ENCODE peak calls at places on chromosome 17, in five cellular contexts. One of them, this sample, is unnamed.

GRCh38 chr17:45119964-45120363 is 12.4 kb downstream of the PLCD3 start:
- DNase-seq in K562: no peak
- DNase-seq in HepG2: no peak
- DNase-seq in A549: no peak
- DNase-seq in GM12878: no peak
- DNase-seq in this sample: no peak

GRCh38 chr17:6868579-6868978 is 37.0 kb upstream of the TEKT1 start:
- DNase-seq in K562: no peak
- DNase-seq in HepG2: peak; percentile 16
- DNase-seq in A549: no peak
- DNase-seq in GM12878: no peak
- DNase-seq in this sample: no peak

GRCh38 chr17:41811549-41812175 is at the start of gene P3H4:
- DNase-seq in K562: peak; percentile 73
- DNase-seq in HepG2: peak; percentile 60
- DNase-seq in A549: peak; percentile 86
- DNase-seq in GM12878: no peak
- DNase-seq in this sample: peak; percentile 84

GRCh38 chr17:81309140-81309858 is 14.2 kb upstream of the SLC38A10 start:
- DNase-seq in K562: peak; percentile 93
- DNase-seq in HepG2: peak; percentile 91
- DNase-seq in A549: peak; percentile 99
- DNase-seq in GM12878: no peak
- DNase-seq in this sample: peak; percentile 28

GRCh38 chr17:44830359-44831269 is 527 bp upstream of the GJC1 start:
- DNase-seq in K562: no peak
- DNase-seq in HepG2: no peak
- DNase-seq in A549: peak; percentile 47
- DNase-seq in GM12878: no peak
- DNase-seq in this sample: peak; percentile 29

GRCh38 chr17:27494192-27495091 is 38.2 kb downstream of the KSR1 start:
- DNase-seq in K562: no peak
- DNase-seq in HepG2: peak; percentile 84
- DNase-seq in A549: peak; percentile 71
- DNase-seq in GM12878: no peak
- DNase-seq in this sample: peak; percentile 30

GRCh38 chr17:1714980-1715802 is 5.0 kb upstream of the TLCD2 start:
- DNase-seq in K562: peak; percentile 64
- DNase-seq in HepG2: peak; percentile 84
- DNase-seq in A549: peak; percentile 91
- DNase-seq in GM12878: no peak
- DNase-seq in this sample: peak; percentile 83

GRCh38 chr17:21301593-21302550 is 17.4 kb downstream of the MAP2K3 start:
- DNase-seq in K562: peak; percentile 10
- DNase-seq in HepG2: no peak
- DNase-seq in A549: no peak
- DNase-seq in GM12878: no peak
- DNase-seq in this sample: no peak

GRCh38 chr17:77214743-77215142 is 74.0 kb downstream of the SEC14L1 start:
- DNase-seq in K562: no peak
- DNase-seq in HepG2: peak; percentile 65
- DNase-seq in A549: peak; percentile 73
- DNase-seq in GM12878: no peak
- DNase-seq in this sample: no peak

GRCh38 chr17:17892731-17893130 is 55.9 kb upstream of the SREBF1 start:
- DNase-seq in K562: no peak
- DNase-seq in HepG2: no peak
- DNase-seq in A549: no peak
- DNase-seq in GM12878: no peak
- DNase-seq in this sample: no peak

GRCh38 chr17:47776330-47777197 is 43.5 kb downstream of the TBX21 start:
- DNase-seq in K562: peak; percentile 71
- DNase-seq in HepG2: peak; percentile 47
- DNase-seq in A549: peak; percentile 78
- DNase-seq in GM12878: no peak
- DNase-seq in this sample: peak; percentile 40

GRCh38 chr17:7217113-7217987 is 2.3 kb downstream of the DLG4 start:
- DNase-seq in K562: peak; percentile 48
- DNase-seq in HepG2: no peak
- DNase-seq in A549: peak; percentile 74
- DNase-seq in GM12878: no peak
- DNase-seq in this sample: peak; percentile 53

GRCh38 chr17:9022553-9023388 is 1.5 kb downstream of the NTN1 start:
- DNase-seq in K562: no peak
- DNase-seq in HepG2: no peak
- DNase-seq in A549: no peak
- DNase-seq in GM12878: no peak
- DNase-seq in this sample: peak; percentile 28

GRCh38 chr17:40314557-40314953 is 5.6 kb downstream of the RARA start:
- DNase-seq in K562: no peak
- DNase-seq in HepG2: peak; percentile 78
- DNase-seq in A549: peak; percentile 99
- DNase-seq in GM12878: no peak
- DNase-seq in this sample: peak; percentile 93

GRCh38 chr17:4944163-4944553 is 4.1 kb downstream of the RNF167 start:
- DNase-seq in K562: no peak
- DNase-seq in HepG2: no peak
- DNase-seq in A549: no peak
- DNase-seq in GM12878: no peak
- DNase-seq in this sample: no peak

GRCh38 chr17:15262291-15263205 is 2.6 kb downstream of the PMP22 start:
- DNase-seq in K562: peak; percentile 79
- DNase-seq in HepG2: no peak
- DNase-seq in A549: peak; percentile 97
- DNase-seq in GM12878: no peak
- DNase-seq in this sample: peak; percentile 63

GRCh38 chr17:28951991-28952975 is 965 bp upstream of the PHF12 start:
- DNase-seq in K562: peak; percentile 89
- DNase-seq in HepG2: peak; percentile 99
- DNase-seq in A549: peak; percentile 100
- DNase-seq in GM12878: peak; percentile 100
- DNase-seq in this sample: peak; percentile 100
- TF ChIP-seq POLR2A in K562: peak; percentile 86
- TF ChIP-seq POLR2A in HepG2: peak; percentile 81
- TF ChIP-seq POLR2A in A549: peak; percentile 16
- TF ChIP-seq POLR2A in GM12878: peak; percentile 85
- TF ChIP-seq POLR2A in this sample: peak; percentile 17

GRCh38 chr17:63837480-63837879 is 5.0 kb downstream of the SMARCD2 start:
- DNase-seq in K562: no peak
- DNase-seq in HepG2: no peak
- DNase-seq in A549: no peak
- DNase-seq in GM12878: no peak
- DNase-seq in this sample: no peak

GRCh38 chr17:63836811-63837210 is 5.7 kb downstream of the SMARCD2 start:
- DNase-seq in K562: no peak
- DNase-seq in HepG2: no peak
- DNase-seq in A549: no peak
- DNase-seq in GM12878: no peak
- DNase-seq in this sample: no peak

GRCh38 chr17:63837962-63838585 is 4.4 kb downstream of the SMARCD2 start:
- DNase-seq in K562: no peak
- DNase-seq in HepG2: no peak
- DNase-seq in A549: no peak
- DNase-seq in GM12878: no peak
- DNase-seq in this sample: no peak

GRCh38 chr17:63840591-63841349 is 1.7 kb downstream of the SMARCD2 start:
- DNase-seq in K562: no peak
- DNase-seq in HepG2: no peak
- DNase-seq in A549: no peak
- DNase-seq in GM12878: no peak
- DNase-seq in this sample: no peak

DNA sequence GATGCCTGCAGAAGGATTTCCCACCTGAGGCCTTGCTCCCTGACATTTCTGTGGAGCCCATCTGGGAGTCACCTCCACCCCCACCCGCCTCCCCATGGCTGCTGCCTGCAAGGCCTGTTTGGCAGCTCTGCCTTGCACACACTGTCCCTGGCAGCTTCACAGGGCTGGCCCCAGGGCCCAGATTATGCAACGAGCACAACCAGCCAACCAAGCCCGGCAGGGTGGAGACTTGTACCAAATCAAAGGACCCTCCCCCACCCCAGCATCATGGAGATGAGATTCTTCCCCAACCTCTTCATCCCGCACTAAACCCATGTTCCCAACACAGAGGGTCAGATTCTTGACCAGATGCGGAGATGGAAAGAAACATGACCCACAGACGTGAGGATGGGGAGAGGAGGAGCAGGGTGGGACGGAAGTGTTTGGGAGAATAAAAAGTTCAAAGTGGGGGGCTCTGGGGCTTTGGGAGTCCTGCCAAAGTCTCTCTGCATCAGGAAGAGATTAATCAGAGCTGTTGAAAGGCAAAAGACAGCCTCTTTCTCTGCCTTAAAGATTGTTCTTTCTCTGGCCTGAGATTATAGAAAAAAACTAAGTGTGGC is 3.8 kb downstream of the SMARCD2 start:
- DNase-seq in K562: no peak
- DNase-seq in HepG2: no peak
- DNase-seq in A549: no peak
- DNase-seq in GM12878: no peak
- DNase-seq in this sample: no peak
- H3K4me2 ChIP-seq in K562: no peak overlapping the region
- H3K4me2 ChIP-seq in HepG2: peak overlapping the region; percentile 42
- H3K4me2 ChIP-seq in A549: no peak overlapping the region
- H3K4me2 ChIP-seq in GM12878: peak overlapping the region; percentile 93
- H3K4me2 ChIP-seq in this sample: no peak overlapping the region

GRCh38 chr17:50946891-50947843 is 81.0 kb upstream of the TOB1 start:
- DNase-seq in K562: peak; percentile 58
- DNase-seq in HepG2: no peak
- DNase-seq in A549: no peak
- DNase-seq in GM12878: no peak
- DNase-seq in this sample: no peak

GRCh38 chr17:50947844-50948514 is 81.8 kb upstream of the TOB1 start:
- DNase-seq in K562: peak; percentile 53
- DNase-seq in HepG2: no peak
- DNase-seq in A549: no peak
- DNase-seq in GM12878: no peak
- DNase-seq in this sample: peak; percentile 24

GRCh38 chr17:50944902-50945720 is 79.0 kb upstream of the TOB1 start:
- DNase-seq in K562: no peak
- DNase-seq in HepG2: no peak
- DNase-seq in A549: no peak
- DNase-seq in GM12878: no peak
- DNase-seq in this sample: no peak

GRCh38 chr17:50945779-50946222 is 79.6 kb upstream of the TOB1 start:
- DNase-seq in K562: no peak
- DNase-seq in HepG2: no peak
- DNase-seq in A549: no peak
- DNase-seq in GM12878: no peak
- DNase-seq in this sample: no peak

GRCh38 chr17:50946223-50946890 is 80.2 kb upstream of the TOB1 start:
- DNase-seq in K562: no peak
- DNase-seq in HepG2: no peak
- DNase-seq in A549: no peak
- DNase-seq in GM12878: no peak
- DNase-seq in this sample: no peak
- TF ChIP-seq MYC in K562: no peak
- TF ChIP-seq MYC in HepG2: no peak
- TF ChIP-seq MYC in A549: no peak
- TF ChIP-seq MYC in GM12878: no peak
- TF ChIP-seq MYC in this sample: no peak

DNA sequence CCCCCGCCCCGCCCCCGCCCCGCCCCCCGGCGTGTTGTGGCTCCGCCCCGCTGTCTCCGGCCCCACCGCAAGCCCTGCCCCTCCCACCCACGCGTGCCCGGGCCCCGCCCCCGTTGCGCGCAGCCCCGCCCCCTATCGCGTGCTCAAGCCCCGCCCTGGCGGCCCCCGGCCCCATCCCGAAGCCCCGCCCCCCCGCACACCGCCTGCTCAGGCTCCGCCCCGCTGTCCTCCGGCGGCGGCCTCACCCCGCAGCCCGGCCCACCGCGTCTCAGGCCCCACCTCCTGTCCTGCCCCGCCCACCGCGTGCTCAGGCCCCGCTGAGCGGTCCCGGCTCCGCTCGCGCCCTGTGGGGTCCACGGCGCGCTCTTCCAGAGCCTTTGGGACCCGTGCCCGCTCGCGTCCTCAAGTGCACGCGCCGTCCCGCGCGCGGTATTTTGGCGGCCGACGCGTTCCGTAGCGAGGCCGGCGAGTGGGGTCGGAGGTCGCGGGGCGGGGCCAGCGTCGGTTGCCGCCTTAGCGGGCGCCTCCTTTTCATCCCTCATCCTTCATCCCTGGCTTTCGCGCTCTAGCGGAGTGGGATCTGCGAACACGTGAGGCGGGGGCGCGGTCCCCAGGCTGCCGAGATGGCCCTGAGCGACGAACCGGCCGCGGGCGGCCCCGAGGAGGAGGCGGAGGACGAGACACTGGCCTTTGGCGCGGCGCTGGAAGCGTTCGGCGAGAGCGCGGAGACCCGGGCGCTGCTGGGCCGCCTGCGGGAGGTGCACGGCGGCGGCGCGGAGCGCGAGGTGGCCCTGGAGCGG is at the start of gene TBCD:
- DNase-seq in K562: peak; percentile 99
- DNase-seq in HepG2: peak; percentile 71
- DNase-seq in A549: peak; percentile 90
- DNase-seq in GM12878: peak; percentile 23
- DNase-seq in this sample: peak; percentile 90
- TF ChIP-seq POLR2A in K562: peak; percentile 58
- TF ChIP-seq POLR2A in HepG2: no peak
- TF ChIP-seq POLR2A in A549: peak; percentile 54
- TF ChIP-seq POLR2A in GM12878: peak; percentile 61
- TF ChIP-seq POLR2A in this sample: no peak

GRCh38 chr17:74860229-74860998 is 729 bp upstream of the GRIN2C start:
- DNase-seq in K562: no peak
- DNase-seq in HepG2: no peak
- DNase-seq in A549: no peak
- DNase-seq in GM12878: no peak
- DNase-seq in this sample: no peak
- H3K4me2 ChIP-seq in K562: no peak overlapping the region
- H3K4me2 ChIP-seq in HepG2: peak overlapping the region; percentile 30
- H3K4me2 ChIP-seq in A549: peak overlapping the region; percentile 90
- H3K4me2 ChIP-seq in GM12878: peak overlapping the region; percentile 48
- H3K4me2 ChIP-seq in this sample: no peak overlapping the region

GRCh38 chr17:66508896-66509843 is 206.8 kb downstream of the PRKCA start:
- DNase-seq in K562: peak; percentile 30
- DNase-seq in HepG2: no peak
- DNase-seq in A549: peak; percentile 87
- DNase-seq in GM12878: no peak
- DNase-seq in this sample: peak; percentile 62
- TF ChIP-seq MYC in K562: no peak
- TF ChIP-seq MYC in HepG2: no peak
- TF ChIP-seq MYC in A549: no peak
- TF ChIP-seq MYC in GM12878: no peak
- TF ChIP-seq MYC in this sample: no peak

This sample was measured in endothelial cell of umbilical vein.